ENCODE peak calls at places on chromosomes 5 and 9, in six cellular contexts. X is CD8-positive, alpha-beta T cell; U is GM12878; V is BJ; L is SK-N-SH; E is PC-3. K is an unnamed sample. For H3K36me3, the result is how much of the 10 kb centered on the place peaks cover.

GRCh38 chr9:123637940-123638634 is 282.1 kb downstream of the CRB2 start:
- DNase-seq in E (no peak), V (no peak), U (peak), X (peak), L (no peak), K (peak)

GRCh38 chr9:112168197-112168596 is 6.9 kb downstream of the SUSD1 start:
- DNase-seq in X (no peak), L (no peak), V (no peak), U (no peak), E (peak), K (peak)

GRCh38 chr9:113563856-113564514 is 100.5 kb downstream of the RGS3 start:
- DNase-seq in L (no peak), E (no peak), V (no peak), X (no peak), U (no peak), K (no peak)

GRCh38 chr5:148290271-148291195 is 21.7 kb upstream of the SPINK7 start:
- DNase-seq in U (no peak), V (no peak), X (no peak), E (peak), L (peak), K (peak)

GRCh38 chr9:127388856-127389238 is 8.1 kb upstream of the SLC2A8 start:
- DNase-seq in L (no peak), E (no peak), V (no peak), U (no peak), X (no peak), K (no peak)

GRCh38 chr9:6759114-6759977 is 1.6 kb downstream of the KDM4C start:
- DNase-seq in L (peak), X (peak), V (peak), E (peak), U (peak), K (peak)

GRCh38 chr9:136252846-136253245 is 7.2 kb upstream of the QSOX2 start:
- DNase-seq in U (no peak), L (no peak), E (no peak), X (no peak), V (no peak), K (no peak)

GRCh38 chr5:22541037-22541436 is 312.1 kb downstream of the CDH12 start:
- DNase-seq in U (no peak), E (no peak), L (no peak), V (no peak), X (no peak), K (no peak)

GRCh38 chr5:129945031-129945430 is 40.8 kb downstream of the CHSY3 start:
- DNase-seq in E (no peak), U (no peak), X (no peak), V (peak), L (no peak), K (peak)

GRCh38 chr5:33997331-33997983 is 10.4 kb downstream of the AMACR start:
- DNase-seq in V (peak), E (peak), L (peak), U (no peak), X (no peak), K (peak)

GRCh38 chr5:137752873-137753226 is 1.3 kb downstream of the HNRNPA0 start:
- DNase-seq in X (peak), U (no peak), L (no peak), E (peak), V (no peak), K (peak)

GRCh38 chr5:92513067-92513466 is 1068.0 kb downstream of the NR2F1-AS1 start:
- DNase-seq in V (no peak), X (no peak), L (no peak), U (no peak), E (peak), K (peak)

GRCh38 chr5:92514901-92515300 is 1066.1 kb downstream of the NR2F1-AS1 start:
- DNase-seq in V (peak), E (no peak), U (no peak), X (no peak), L (no peak), K (no peak)

GRCh38 chr5:92519717-92520632 is 1061.0 kb downstream of the NR2F1-AS1 start:
- DNase-seq in X (no peak), U (no peak), L (no peak), V (no peak), E (peak), K (no peak)

GRCh38 chr5:92518318-92518913 is 1062.6 kb downstream of the NR2F1-AS1 start:
- DNase-seq in V (no peak), L (peak), X (no peak), U (peak), E (peak), K (peak)
- TF ChIP-seq CTCF in V (peak), L (peak), X (no peak), U (peak), E (peak), K (peak)

DNA sequence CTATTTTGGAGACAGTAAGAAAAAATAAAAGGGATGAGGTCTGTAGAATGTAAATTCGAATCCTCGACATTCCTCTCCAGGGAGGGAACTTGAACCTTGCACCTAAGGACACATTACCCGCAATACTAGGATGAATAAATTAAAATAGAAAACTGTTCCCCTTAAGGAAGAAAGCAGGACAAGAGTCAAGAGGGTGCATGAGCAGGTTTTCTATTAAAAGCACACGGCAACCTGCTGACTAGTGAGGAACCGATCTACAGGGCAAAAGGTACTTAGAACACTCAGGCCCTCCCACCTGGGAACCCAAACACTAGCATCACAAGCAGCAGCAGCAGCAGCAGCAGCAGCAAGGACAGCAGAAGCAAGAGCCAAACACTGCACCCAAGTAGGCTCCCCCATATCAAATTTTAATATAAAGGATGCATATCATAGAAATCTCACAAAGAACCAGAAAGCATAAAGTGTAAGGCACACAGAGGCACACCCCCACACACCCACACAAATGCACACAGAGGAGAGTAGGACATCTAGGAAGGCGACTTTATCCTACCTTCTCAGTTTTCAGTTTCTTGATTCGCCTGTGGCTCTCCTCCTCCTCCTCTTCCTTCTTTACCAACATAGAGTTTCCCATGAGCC is 2.8 kb downstream of the ZNF608 start:
- DNase-seq in U (no peak), L (no peak), V (no peak), E (no peak), X (no peak), K (peak)
- H3K4me3 ChIP-seq in U (peak), L (peak), V (no peak), E (peak), X (no peak), K (peak)

GRCh38 chr9:131620764-131621520 is 75.6 kb downstream of the PRRT1B start:
- DNase-seq in X (no peak), E (no peak), L (no peak), V (no peak), U (no peak), K (no peak)
- H3K36me3 ChIP-seq in X (under half), E (under half), L (under half), V (under half), U (under half), K (under half)

DNA sequence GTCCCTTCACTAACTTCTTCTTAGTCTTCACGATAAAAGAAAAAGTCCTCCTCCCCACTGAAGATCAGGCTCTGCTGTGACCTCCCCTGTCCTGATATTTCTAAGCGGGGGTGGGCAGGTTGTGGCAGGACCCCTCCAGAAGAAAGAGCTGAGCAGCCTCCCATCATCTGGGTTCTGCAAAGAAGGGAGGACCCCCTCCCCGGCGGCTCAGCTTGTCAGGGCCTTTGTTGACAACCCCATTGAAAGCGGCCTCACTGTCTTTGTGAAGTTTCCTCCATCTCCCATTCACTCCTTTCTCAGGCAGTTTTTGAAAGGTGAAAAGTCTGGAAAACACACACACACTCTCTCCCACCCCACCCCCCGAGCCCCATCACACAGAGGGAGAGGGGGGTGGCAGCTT is 26.2 kb upstream of the BARHL1 start:
- DNase-seq in E (no peak), X (no peak), L (no peak), U (no peak), V (no peak), K (no peak)
- TF ChIP-seq CTCF in E (no peak), X (no peak), L (no peak), U (no peak), V (no peak), K (no peak)

GRCh38 chr9:135087489-135087791 is at the start of gene OLFM1:
- DNase-seq in X (no peak), U (no peak), E (peak), L (peak), V (no peak), K (peak)
- H3K4me3 ChIP-seq in X (no peak), U (no peak), E (no peak), L (peak), V (no peak), K (no peak)

GRCh38 chr5:141524604-141525597 is 36.0 kb downstream of the PCDHGC5 start:
- DNase-seq in L (peak), U (no peak), E (peak), X (peak), V (peak), K (peak)
- H3K36me3 ChIP-seq in L (under half), U (under half), E (half or more), X (under half), V (under half), K (under half)

GRCh38 chr5:158669275-158669674 is 430.4 kb downstream of the EBF1 start:
- DNase-seq in V (no peak), X (no peak), L (no peak), E (no peak), U (no peak), K (no peak)
- TF ChIP-seq CTCF in V (no peak), X (no peak), L (no peak), E (no peak), U (no peak), K (no peak)

K was measured in bronchial epithelial cell.